ENCODE peak calls at places on chromosomes 2 and 18, in nine cellular contexts. B is IMR-90, O is adrenal gland, K is upper lobe of left lung, H is heart left ventricle, A is Peyer's patch, V is PC-9, F is spleen, X is thoracic aorta. P is an unnamed sample.

GRCh38 chr2:238433300-238433915 is 6.7 kb downstream of the ASB1 start:
- DNase-seq in A (no peak), V (no peak), K (no peak), B (no peak), X (no peak), O (no peak), F (no peak), H (no peak), P (no peak)

GRCh38 chr2:203352604-203353255 is 24.5 kb downstream of the ABI2 start:
- DNase-seq in O (no peak), V (no peak), K (no peak), B (no peak), A (no peak), X (no peak), H (no peak), F (no peak), P (no peak)

GRCh38 chr18:55633032-55633431 is 45.0 kb upstream of the TCF4 start:
- DNase-seq in B (no peak), X (no peak), O (no peak), H (no peak), A (no peak), K (no peak), V (peak; percentile 38), F (no peak), P (no peak)

GRCh38 chr2:23414876-23415275 is 29.9 kb downstream of the KLHL29 start:
- DNase-seq in K (no peak), B (peak; percentile 48), O (no peak), F (peak; percentile 38), X (no peak), V (no peak), H (no peak), A (peak; percentile 37), P (no peak)

GRCh38 chr2:136025057-136025973 is 39.9 kb upstream of the DARS1 start:
- DNase-seq in A (peak; percentile 76), V (no peak), F (peak; percentile 93), H (peak; percentile 84), X (no peak), O (peak; percentile 61), B (peak; percentile 28), K (peak; percentile 84), P (peak; percentile 72)

GRCh38 chr2:7953184-7953583 is 728.7 kb upstream of the ID2 start:
- DNase-seq in A (no peak), B (no peak), O (no peak), V (no peak), K (no peak), F (no peak), X (no peak), H (no peak), P (no peak)

GRCh38 chr18:30481871-30482270 is 560.7 kb downstream of the DSC3 start:
- DNase-seq in F (no peak), A (no peak), K (no peak), O (no peak), X (no peak), B (no peak), H (no peak), V (no peak), P (no peak)

GRCh38 chr18:2337552-2338141 is 233.7 kb downstream of the METTL4 start:
- DNase-seq in V (no peak), A (peak; percentile 71), O (no peak), K (no peak), H (no peak), F (no peak), B (peak; percentile 50), X (no peak), P (peak; percentile 77)

GRCh38 chr2:188976545-188977268 is 2.5 kb downstream of the COL3A1 start:
- DNase-seq in B (peak; percentile 81), F (no peak), K (no peak), O (no peak), X (no peak), A (no peak), H (no peak), V (no peak), P (no peak)

GRCh38 chr2:201110615-201111014 is 5.3 kb upstream of the CFLAR start:
- DNase-seq in F (no peak), K (no peak), A (no peak), O (no peak), B (no peak), H (no peak), V (no peak), X (no peak), P (no peak)

GRCh38 chr2:184268900-184269299 is 329.4 kb upstream of the ZNF804A start:
- DNase-seq in F (no peak), A (no peak), B (no peak), K (no peak), V (no peak), O (no peak), H (no peak), X (no peak), P (no peak)

GRCh38 chr2:225137971-225138370 is 95.7 kb upstream of the DOCK10 start:
- DNase-seq in O (no peak), K (no peak), B (peak; percentile 40), F (no peak), H (no peak), X (no peak), A (no peak), V (no peak), P (no peak)

GRCh38 chr2:79621755-79622154 is 108.9 kb downstream of the CTNNA2 start:
- DNase-seq in B (no peak), F (no peak), A (no peak), V (no peak), O (no peak), H (no peak), X (no peak), K (no peak), P (no peak)

GRCh38 chr2:67626656-67627055 is 229.5 kb downstream of the ETAA1 start:
- DNase-seq in K (no peak), B (peak; percentile 73), V (no peak), X (no peak), O (no peak), F (no peak), H (no peak), A (no peak), P (no peak)

GRCh38 chr2:239328306-239329191 is 72.3 kb downstream of the HDAC4 start:
- DNase-seq in H (peak; percentile 92), X (no peak), O (peak; percentile 67), K (no peak), A (peak; percentile 77), F (no peak), V (no peak), B (peak; percentile 98), P (peak; percentile 53)

GRCh38 chr2:186575302-186575701 is 14.6 kb upstream of the ITGAV start:
- DNase-seq in F (no peak), A (peak; percentile 59), X (peak; percentile 53), K (peak; percentile 51), B (peak; percentile 99), O (peak; percentile 50), V (peak; percentile 89), H (peak; percentile 44), P (no peak)

DNA sequence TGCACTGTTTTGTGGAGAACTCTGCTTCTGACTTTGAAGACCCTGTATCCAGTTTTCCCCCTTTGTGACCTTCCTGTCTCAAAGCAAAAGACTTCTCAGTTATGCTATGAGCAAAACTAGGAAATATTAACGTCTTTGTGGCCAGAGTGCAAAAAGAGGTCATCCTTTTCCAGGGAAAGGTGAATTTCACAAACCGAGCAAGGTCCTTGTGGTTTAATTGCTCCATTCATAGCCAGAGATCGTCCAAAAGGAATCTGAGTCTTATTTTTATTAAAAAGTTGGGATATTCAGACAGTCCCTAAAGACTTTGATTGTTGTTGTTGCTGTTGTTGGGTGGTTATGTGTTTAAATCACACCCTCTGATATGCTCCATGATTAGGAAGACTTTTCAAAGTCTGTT is 77.4 kb downstream of the NAB1 start:
- DNase-seq in B (peak; percentile 7), X (no peak), K (no peak), A (no peak), H (no peak), F (no peak), O (no peak), V (no peak), P (no peak)
- H3K36me3 ChIP-seq in B (no peaks in the 10 kb centered on the region), X (no peaks in the 10 kb centered on the region), K (no peaks in the 10 kb centered on the region), A (no peaks in the 10 kb centered on the region), H (no peaks in the 10 kb centered on the region), F (no peaks in the 10 kb centered on the region), O (no peaks in the 10 kb centered on the region), V (no peaks in the 10 kb centered on the region), P (no peaks in the 10 kb centered on the region)

DNA sequence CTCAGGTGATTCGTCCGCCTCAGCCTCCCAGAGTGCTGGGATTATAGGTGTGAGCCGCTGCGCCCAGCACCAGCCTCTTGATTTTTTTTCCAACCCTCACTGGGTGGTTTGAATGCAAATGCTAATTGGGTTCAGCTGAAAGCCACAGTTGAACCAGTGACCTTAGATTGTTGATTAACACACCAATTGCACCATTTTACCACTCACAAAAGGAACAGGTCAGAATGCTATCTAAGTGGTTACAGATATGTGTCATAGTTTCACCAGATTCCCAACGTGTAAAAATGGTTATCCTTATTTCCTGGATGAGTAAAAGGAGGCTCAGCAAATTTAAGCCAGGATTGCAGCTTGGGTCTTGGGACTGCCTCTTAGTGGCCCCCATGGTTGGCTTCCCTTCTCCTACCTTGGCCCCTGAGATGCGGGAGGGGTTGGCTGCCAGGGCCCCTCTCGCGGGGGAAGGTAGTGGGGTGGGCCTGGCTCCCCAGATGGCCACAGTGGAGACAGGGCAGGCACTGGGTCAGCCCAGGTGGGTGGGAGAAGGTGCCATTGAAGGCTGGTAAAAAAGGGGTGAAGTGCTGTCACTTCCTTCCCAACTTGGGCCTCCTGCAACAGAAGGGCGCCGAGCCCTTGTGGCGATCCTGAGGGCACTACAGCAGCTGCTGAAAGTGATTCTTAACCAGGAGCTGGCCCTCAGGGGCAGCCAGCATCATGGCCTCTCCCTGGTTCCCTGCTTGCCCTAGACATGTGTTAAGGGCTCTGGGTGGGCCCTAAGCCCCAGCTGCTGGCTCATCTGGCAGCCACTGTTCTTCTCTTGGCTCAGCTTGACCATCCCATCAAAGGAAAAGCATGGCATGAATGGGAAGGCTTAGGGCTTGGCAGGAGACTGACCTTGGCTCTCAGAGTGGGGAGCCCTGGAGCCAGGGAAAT is 165.0 kb upstream of the HAAO start:
- DNase-seq in A (no peak), F (no peak), H (no peak), X (no peak), K (no peak), O (no peak), V (peak; percentile 96), B (peak; percentile 55), P (no peak)
- TF ChIP-seq CTCF in A (no peak), F (no peak), H (no peak), X (no peak), K (no peak), O (no peak), V (no peak), B (no peak), P (no peak)

DNA sequence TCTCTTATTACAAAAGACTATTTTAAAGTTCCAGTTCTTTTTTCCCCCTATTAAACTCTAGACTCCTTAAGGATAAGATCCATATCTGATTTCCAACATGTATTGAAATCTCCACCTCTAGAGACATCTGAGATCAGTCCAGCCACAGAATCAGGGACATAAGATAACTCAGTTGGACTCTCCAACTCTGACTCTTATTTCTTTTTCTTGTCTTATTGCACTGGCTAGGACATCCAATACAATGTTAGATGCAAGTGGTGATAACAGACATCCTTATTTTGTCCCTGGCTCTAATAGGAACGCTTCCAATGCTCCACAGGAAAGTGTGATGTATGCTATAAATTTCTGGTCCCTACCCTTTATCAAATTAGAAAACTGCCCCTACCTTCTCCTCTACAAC is 158.1 kb downstream of the TNS1 start:
- DNase-seq in H (no peak), K (no peak), A (no peak), B (no peak), F (no peak), V (no peak), O (no peak), X (no peak), P (no peak)
- H3K36me3 ChIP-seq in H (peaks cover 90% of the 10 kb centered on the region), K (peaks cover 23% of the 10 kb centered on the region), A (peaks cover 23% of the 10 kb centered on the region), B (peaks cover 61% of the 10 kb centered on the region), F (peaks cover 21% of the 10 kb centered on the region), V (no peaks in the 10 kb centered on the region), O (peaks cover 75% of the 10 kb centered on the region), X (peaks cover 92% of the 10 kb centered on the region), P (peaks cover 20% of the 10 kb centered on the region)

GRCh38 chr18:7877609-7878008 is 310.5 kb downstream of the PTPRM start:
- DNase-seq in B (no peak), H (no peak), V (peak; percentile 64), A (no peak), K (peak; percentile 39), F (no peak), O (no peak), X (no peak), P (no peak)
- TF ChIP-seq CTCF in B (no peak), H (no peak), V (no peak), A (no peak), K (no peak), F (no peak), O (no peak), X (no peak), P (no peak)